ENCODE peak calls at places on chromosomes 16 and 17, in five cellular contexts. One of them, this sample, is unnamed. For H3K4me1, the result is how much of the 10 kb centered on the place peaks cover.

GRCh38 chr17:47785538-47786123 is 36.0 kb downstream of the OSBPL7 start:
- DNase-seq in heart left ventricle: no peak
- DNase-seq in tibial nerve: no peak
- DNase-seq in left ventricle myocardium inferior: no peak
- DNase-seq in cardiac muscle cell: peak
- DNase-seq in this sample: peak

GRCh38 chr16:86925067-86925791 is 346.9 kb downstream of the FOXL1 start:
- DNase-seq in heart left ventricle: no peak
- DNase-seq in left ventricle myocardium inferior: no peak
- DNase-seq in tibial nerve: no peak
- DNase-seq in cardiac muscle cell: peak
- DNase-seq in this sample: no peak

GRCh38 chr17:5793899-5794298 is 209.6 kb upstream of the NLRP1 start:
- DNase-seq in heart left ventricle: no peak
- DNase-seq in cardiac muscle cell: no peak
- DNase-seq in left ventricle myocardium inferior: no peak
- DNase-seq in tibial nerve: no peak
- DNase-seq in this sample: no peak

GRCh38 chr17:2796164-2797140 is at the start of gene RAP1GAP2:
- DNase-seq in tibial nerve: peak
- DNase-seq in heart left ventricle: peak
- DNase-seq in left ventricle myocardium inferior: peak
- DNase-seq in cardiac muscle cell: no peak
- DNase-seq in this sample: no peak

GRCh38 chr17:8056232-8056975 is 17.5 kb downstream of the ALOX15B start:
- DNase-seq in tibial nerve: peak
- DNase-seq in left ventricle myocardium inferior: no peak
- DNase-seq in cardiac muscle cell: peak
- DNase-seq in heart left ventricle: no peak
- DNase-seq in this sample: peak

GRCh38 chr17:17868637-17869522 is 32.1 kb upstream of the SREBF1 start:
- DNase-seq in left ventricle myocardium inferior: no peak
- DNase-seq in cardiac muscle cell: peak
- DNase-seq in heart left ventricle: peak
- DNase-seq in tibial nerve: no peak
- DNase-seq in this sample: no peak

GRCh38 chr16:58111331-58111627 is 17.9 kb downstream of the CFAP20 start:
- DNase-seq in heart left ventricle: no peak
- DNase-seq in cardiac muscle cell: no peak
- DNase-seq in tibial nerve: no peak
- DNase-seq in left ventricle myocardium inferior: no peak
- DNase-seq in this sample: no peak

GRCh38 chr17:65564793-65565192 is 3.3 kb upstream of the AXIN2 start:
- DNase-seq in heart left ventricle: no peak
- DNase-seq in left ventricle myocardium inferior: no peak
- DNase-seq in tibial nerve: no peak
- DNase-seq in cardiac muscle cell: peak
- DNase-seq in this sample: peak

GRCh38 chr17:32341857-32342602 is at the start of gene C17orf75:
- DNase-seq in left ventricle myocardium inferior: peak
- DNase-seq in cardiac muscle cell: peak
- DNase-seq in tibial nerve: peak
- DNase-seq in heart left ventricle: peak
- DNase-seq in this sample: peak

GRCh38 chr17:55478971-55479370 is 32.3 kb downstream of the SMIM36 start:
- DNase-seq in cardiac muscle cell: no peak
- DNase-seq in heart left ventricle: no peak
- DNase-seq in tibial nerve: no peak
- DNase-seq in left ventricle myocardium inferior: no peak
- DNase-seq in this sample: no peak

GRCh38 chr16:69132424-69133252 is at the start of the genes CHTF8 and UTP4:
- DNase-seq in cardiac muscle cell: peak
- DNase-seq in tibial nerve: peak
- DNase-seq in heart left ventricle: peak
- DNase-seq in left ventricle myocardium inferior: peak
- DNase-seq in this sample: peak

GRCh38 chr17:80986816-80987480 is 4.7 kb upstream of the CHMP6 start:
- DNase-seq in left ventricle myocardium inferior: no peak
- DNase-seq in heart left ventricle: peak
- DNase-seq in cardiac muscle cell: no peak
- DNase-seq in tibial nerve: no peak
- DNase-seq in this sample: no peak

GRCh38 chr17:40027614-40028012 is 12.4 kb downstream of the CSF3 start:
- DNase-seq in left ventricle myocardium inferior: no peak
- DNase-seq in tibial nerve: no peak
- DNase-seq in cardiac muscle cell: no peak
- DNase-seq in heart left ventricle: no peak
- DNase-seq in this sample: no peak

GRCh38 chr17:62725791-62726249 is 82.3 kb downstream of the MARCHF10 start:
- DNase-seq in heart left ventricle: no peak
- DNase-seq in tibial nerve: no peak
- DNase-seq in cardiac muscle cell: peak
- DNase-seq in left ventricle myocardium inferior: no peak
- DNase-seq in this sample: no peak

GRCh38 chr17:18258356-18259038 is at the start of gene FLII:
- DNase-seq in tibial nerve: peak
- DNase-seq in cardiac muscle cell: peak
- DNase-seq in heart left ventricle: no peak
- DNase-seq in left ventricle myocardium inferior: peak
- DNase-seq in this sample: peak

GRCh38 chr16:86772671-86773338 is 194.5 kb downstream of the FOXL1 start:
- DNase-seq in tibial nerve: no peak
- DNase-seq in heart left ventricle: no peak
- DNase-seq in cardiac muscle cell: peak
- DNase-seq in left ventricle myocardium inferior: no peak
- DNase-seq in this sample: no peak

GRCh38 chr17:8146381-8147140 is 5.6 kb downstream of the PER1 start:
- DNase-seq in cardiac muscle cell: no peak
- DNase-seq in left ventricle myocardium inferior: no peak
- DNase-seq in tibial nerve: no peak
- DNase-seq in heart left ventricle: no peak
- DNase-seq in this sample: no peak

GRCh38 chr17:78725448-78726021 is 56.5 kb downstream of the CYTH1 start:
- DNase-seq in left ventricle myocardium inferior: no peak
- DNase-seq in tibial nerve: no peak
- DNase-seq in cardiac muscle cell: no peak
- DNase-seq in heart left ventricle: no peak
- DNase-seq in this sample: no peak

GRCh38 chr17:78651551-78651950 is 74.4 kb upstream of the DNAH17 start:
- DNase-seq in cardiac muscle cell: peak
- DNase-seq in heart left ventricle: no peak
- DNase-seq in left ventricle myocardium inferior: no peak
- DNase-seq in tibial nerve: no peak
- DNase-seq in this sample: no peak

GRCh38 chr16:66070140-66070887 is 296.2 kb upstream of the CDH5 start:
- DNase-seq in tibial nerve: peak
- DNase-seq in heart left ventricle: peak
- DNase-seq in cardiac muscle cell: peak
- DNase-seq in left ventricle myocardium inferior: peak
- DNase-seq in this sample: peak

GRCh38 chr17:38861399-38861843 is 7.9 kb upstream of the RPL23 start:
- DNase-seq in tibial nerve: no peak
- DNase-seq in left ventricle myocardium inferior: no peak
- DNase-seq in heart left ventricle: no peak
- DNase-seq in cardiac muscle cell: no peak
- DNase-seq in this sample: no peak

GRCh38 chr17:1082579-1082978 is 85.7 kb downstream of the TIMM22 start:
- DNase-seq in tibial nerve: no peak
- DNase-seq in left ventricle myocardium inferior: no peak
- DNase-seq in cardiac muscle cell: peak
- DNase-seq in heart left ventricle: no peak
- DNase-seq in this sample: no peak

GRCh38 chr17:71759422-71760060 is 361.3 kb upstream of the SOX9 start:
- DNase-seq in cardiac muscle cell: no peak
- DNase-seq in tibial nerve: no peak
- DNase-seq in heart left ventricle: no peak
- DNase-seq in left ventricle myocardium inferior: no peak
- DNase-seq in this sample: no peak

GRCh38 chr17:57486416-57486815 is 230.1 kb downstream of the MSI2 start:
- DNase-seq in cardiac muscle cell: no peak
- DNase-seq in left ventricle myocardium inferior: no peak
- DNase-seq in heart left ventricle: no peak
- DNase-seq in tibial nerve: no peak
- DNase-seq in this sample: no peak

GRCh38 chr16:73058616-73059409 is 10.9 kb upstream of the ZFHX3 start:
- DNase-seq in cardiac muscle cell: peak
- DNase-seq in left ventricle myocardium inferior: peak
- DNase-seq in tibial nerve: no peak
- DNase-seq in heart left ventricle: peak
- DNase-seq in this sample: peak

GRCh38 chr17:31646642-31647041 is 212.4 kb downstream of the COPRS start:
- DNase-seq in cardiac muscle cell: no peak
- DNase-seq in heart left ventricle: no peak
- DNase-seq in left ventricle myocardium inferior: no peak
- DNase-seq in tibial nerve: no peak
- DNase-seq in this sample: no peak

GRCh38 chr17:78748048-78748729 is 33.9 kb downstream of the CYTH1 start:
- DNase-seq in left ventricle myocardium inferior: no peak
- DNase-seq in tibial nerve: peak
- DNase-seq in cardiac muscle cell: no peak
- DNase-seq in heart left ventricle: no peak
- DNase-seq in this sample: no peak

GRCh38 chr16:69798466-69798865 is 36.3 kb downstream of the WWP2 start:
- DNase-seq in tibial nerve: no peak
- DNase-seq in left ventricle myocardium inferior: no peak
- DNase-seq in cardiac muscle cell: peak
- DNase-seq in heart left ventricle: no peak
- DNase-seq in this sample: no peak

GRCh38 chr17:31112001-31112661 is 17.4 kb downstream of the NF1 start:
- DNase-seq in heart left ventricle: no peak
- DNase-seq in left ventricle myocardium inferior: no peak
- DNase-seq in tibial nerve: no peak
- DNase-seq in cardiac muscle cell: no peak
- DNase-seq in this sample: no peak

DNA sequence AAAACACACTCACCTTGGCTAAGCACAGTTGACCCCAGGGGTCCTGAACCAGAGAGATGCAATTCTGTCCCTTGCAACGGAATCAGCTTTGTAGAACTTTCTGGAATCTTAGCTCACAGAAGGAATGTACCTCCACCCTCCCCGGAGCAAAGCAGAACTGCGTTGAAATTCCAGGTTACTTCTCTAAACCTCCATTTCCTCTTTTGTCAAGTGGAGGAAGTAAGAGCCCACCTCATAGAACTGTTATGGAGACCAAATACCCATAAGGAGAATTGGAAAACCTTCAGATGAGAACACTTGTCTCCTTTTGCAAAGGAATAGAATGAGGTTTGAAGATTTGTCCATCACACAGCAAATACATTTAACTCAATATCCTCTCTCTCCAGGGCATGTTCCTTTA is 86.6 kb upstream of the RBBP6 start:
- DNase-seq in cardiac muscle cell: no peak
- DNase-seq in left ventricle myocardium inferior: no peak
- DNase-seq in tibial nerve: no peak
- DNase-seq in heart left ventricle: no peak
- DNase-seq in this sample: no peak
- H3K27ac ChIP-seq in cardiac muscle cell: no peak
- H3K27ac ChIP-seq in left ventricle myocardium inferior: no peak
- H3K27ac ChIP-seq in tibial nerve: no peak
- H3K27ac ChIP-seq in heart left ventricle: no peak
- H3K27ac ChIP-seq in this sample: no peak

GRCh38 chr16:88991813-88992350 is 14.9 kb upstream of the CBFA2T3 start:
- DNase-seq in heart left ventricle: no peak
- DNase-seq in left ventricle myocardium inferior: no peak
- DNase-seq in tibial nerve: no peak
- DNase-seq in cardiac muscle cell: no peak
- DNase-seq in this sample: no peak

GRCh38 chr16:88994704-88995103 is 17.7 kb upstream of the CBFA2T3 start:
- DNase-seq in cardiac muscle cell: no peak
- DNase-seq in tibial nerve: no peak
- DNase-seq in heart left ventricle: no peak
- DNase-seq in left ventricle myocardium inferior: no peak
- DNase-seq in this sample: no peak

GRCh38 chr16:88993946-88994600 is 17.1 kb upstream of the CBFA2T3 start:
- DNase-seq in heart left ventricle: no peak
- DNase-seq in cardiac muscle cell: no peak
- DNase-seq in tibial nerve: no peak
- DNase-seq in left ventricle myocardium inferior: no peak
- DNase-seq in this sample: no peak

GRCh38 chr16:88992351-88993005 is 15.5 kb upstream of the CBFA2T3 start:
- DNase-seq in left ventricle myocardium inferior: no peak
- DNase-seq in heart left ventricle: no peak
- DNase-seq in cardiac muscle cell: no peak
- DNase-seq in tibial nerve: no peak
- DNase-seq in this sample: no peak

DNA sequence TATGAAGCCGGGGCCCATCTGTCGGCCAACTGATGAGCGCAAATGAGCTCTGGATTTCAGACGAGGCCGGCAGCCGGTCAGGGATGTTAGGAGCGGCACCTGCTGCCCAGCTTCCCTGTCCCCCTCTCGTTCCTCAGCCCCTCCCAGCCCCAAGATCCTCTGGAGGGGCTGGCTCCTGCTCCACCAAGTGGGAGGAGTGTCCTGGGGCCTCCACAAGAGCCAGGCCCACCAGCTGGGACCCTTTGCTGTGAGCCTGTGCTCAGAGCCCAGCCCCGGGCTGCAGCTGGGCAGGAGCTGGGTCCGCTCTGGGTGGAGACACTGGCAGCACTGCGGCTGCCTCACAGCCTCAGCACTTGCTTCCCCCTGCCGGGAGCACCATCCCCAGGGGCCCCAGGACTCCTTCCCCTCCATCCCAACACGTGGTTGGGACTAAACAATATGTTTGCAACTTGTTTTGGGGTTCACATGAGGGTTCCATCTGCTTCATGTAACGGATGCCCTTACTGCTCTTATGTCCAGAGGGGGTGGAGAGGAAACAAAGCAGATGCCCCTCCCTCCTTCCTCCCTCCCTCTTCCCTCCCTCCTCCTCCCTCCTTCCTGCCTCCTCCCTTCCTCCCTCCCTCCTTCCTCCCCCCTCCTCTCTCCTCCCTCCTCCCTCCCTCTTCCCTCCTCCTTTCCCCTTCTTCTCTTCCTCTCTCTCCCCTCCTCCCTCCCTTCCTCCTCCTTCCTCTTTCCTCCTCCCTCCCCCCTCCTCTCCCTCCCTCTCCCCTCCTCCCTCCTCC is 16.2 kb upstream of the CBFA2T3 start:
- DNase-seq in heart left ventricle: no peak
- DNase-seq in cardiac muscle cell: peak
- DNase-seq in left ventricle myocardium inferior: no peak
- DNase-seq in tibial nerve: no peak
- DNase-seq in this sample: no peak
- H3K4me1 ChIP-seq in heart left ventricle: under half
- H3K4me1 ChIP-seq in cardiac muscle cell: under half
- H3K4me1 ChIP-seq in left ventricle myocardium inferior: under half
- H3K4me1 ChIP-seq in tibial nerve: under half
- H3K4me1 ChIP-seq in this sample: under half

GRCh38 chr17:76561799-76562268 is 22.0 kb downstream of the PRCD start:
- DNase-seq in cardiac muscle cell: peak
- DNase-seq in heart left ventricle: no peak
- DNase-seq in tibial nerve: no peak
- DNase-seq in left ventricle myocardium inferior: no peak
- DNase-seq in this sample: no peak
- H3K4me3 ChIP-seq in cardiac muscle cell: no peak
- H3K4me3 ChIP-seq in heart left ventricle: no peak
- H3K4me3 ChIP-seq in tibial nerve: no peak
- H3K4me3 ChIP-seq in left ventricle myocardium inferior: no peak
- H3K4me3 ChIP-seq in this sample: no peak

GRCh38 chr17:16361874-16362273 is 8.6 kb upstream of the CENPV start:
- DNase-seq in tibial nerve: no peak
- DNase-seq in left ventricle myocardium inferior: no peak
- DNase-seq in cardiac muscle cell: no peak
- DNase-seq in heart left ventricle: no peak
- DNase-seq in this sample: no peak

GRCh38 chr17:16358394-16358793 is 5.1 kb upstream of the CENPV start:
- DNase-seq in left ventricle myocardium inferior: no peak
- DNase-seq in cardiac muscle cell: no peak
- DNase-seq in tibial nerve: no peak
- DNase-seq in heart left ventricle: no peak
- DNase-seq in this sample: no peak

GRCh38 chr17:16363749-16364536 is 10.7 kb upstream of the CENPV start:
- DNase-seq in heart left ventricle: peak
- DNase-seq in left ventricle myocardium inferior: peak
- DNase-seq in cardiac muscle cell: peak
- DNase-seq in tibial nerve: peak
- DNase-seq in this sample: peak
- H3K27ac ChIP-seq in heart left ventricle: no peak
- H3K27ac ChIP-seq in left ventricle myocardium inferior: no peak
- H3K27ac ChIP-seq in cardiac muscle cell: no peak
- H3K27ac ChIP-seq in tibial nerve: no peak
- H3K27ac ChIP-seq in this sample: peak

This sample was measured in thyroid gland.